ENCODE peak calls at places on chromosomes 16 and 17, in nine cellular contexts. M, G, P, I, N, J, O, L and U are unnamed samples. For H3K4me1, the result is how much of the 10 kb centered on the place peaks cover.

GRCh38 chr17:72811976-72812687 is 280.4 kb downstream of the SLC39A11 start:
- DNase-seq in M (no peak), G (no peak), P (no peak), I (no peak), N (no peak), J (no peak), O (no peak), L (no peak), U (no peak)

GRCh38 chr17:77602062-77602746 is 356.3 kb upstream of the TNRC6C start:
- DNase-seq in M (peak), G (peak), P (peak), I (no peak), N (no peak), J (peak), O (no peak), L (no peak), U (peak)

GRCh38 chr17:45700171-45701090 is 83.7 kb upstream of the CRHR1 start:
- DNase-seq in M (no peak), G (no peak), P (no peak), I (no peak), N (no peak), J (no peak), O (no peak), L (no peak), U (no peak)

GRCh38 chr16:28324235-28324886 is 32.0 kb downstream of the SBK1 start:
- DNase-seq in M (no peak), G (no peak), P (no peak), I (no peak), N (no peak), J (peak), O (no peak), L (no peak), U (no peak)

GRCh38 chr16:51971184-51971583 is 575.8 kb downstream of the TOX3 start:
- DNase-seq in M (no peak), G (no peak), P (no peak), I (no peak), N (peak), J (peak), O (peak), L (peak), U (no peak)

GRCh38 chr17:56867948-56868376 is 34.0 kb downstream of the DGKE start:
- DNase-seq in M (no peak), G (no peak), P (no peak), I (no peak), N (no peak), J (no peak), O (no peak), L (no peak), U (no peak)

GRCh38 chr16:49150341-49150740 is 131.3 kb downstream of the CBLN1 start:
- DNase-seq in M (no peak), G (no peak), P (no peak), I (no peak), N (no peak), J (no peak), O (no peak), L (no peak), U (no peak)

GRCh38 chr17:15236281-15237105 is 28.6 kb downstream of the PMP22 start:
- DNase-seq in M (no peak), G (no peak), P (no peak), I (no peak), N (no peak), J (no peak), O (no peak), L (no peak), U (no peak)

GRCh38 chr16:70418274-70418992 is 20.5 kb downstream of the ST3GAL2 start:
- DNase-seq in M (no peak), G (no peak), P (no peak), I (no peak), N (no peak), J (no peak), O (no peak), L (no peak), U (no peak)

GRCh38 chr17:1989135-1989534 is 36.0 kb downstream of the RTN4RL1 start:
- DNase-seq in M (peak), G (no peak), P (no peak), I (no peak), N (peak), J (no peak), O (no peak), L (no peak), U (no peak)

GRCh38 chr17:78197147-78197830 is 10.1 kb downstream of the AFMID start:
- DNase-seq in M (no peak), G (no peak), P (no peak), I (no peak), N (no peak), J (no peak), O (no peak), L (no peak), U (no peak)

GRCh38 chr16:53078247-53078646 is 23.5 kb downstream of the CHD9 start:
- DNase-seq in M (no peak), G (no peak), P (no peak), I (no peak), N (no peak), J (no peak), O (no peak), L (no peak), U (no peak)

GRCh38 chr16:48511071-48511540 is 98.9 kb downstream of the N4BP1 start:
- DNase-seq in M (no peak), G (no peak), P (no peak), I (no peak), N (no peak), J (peak), O (peak), L (no peak), U (no peak)

GRCh38 chr17:10420811-10421210 is 939 bp downstream of the MYH8 start:
- DNase-seq in M (no peak), G (no peak), P (no peak), I (no peak), N (no peak), J (no peak), O (no peak), L (no peak), U (no peak)

GRCh38 chr17:41773190-41773588 is 13.3 kb downstream of the JUP start:
- DNase-seq in M (peak), G (peak), P (peak), I (no peak), N (peak), J (peak), O (peak), L (peak), U (peak)

GRCh38 chr17:54180919-54181318 is 358.2 kb downstream of the KIF2B start:
- DNase-seq in M (no peak), G (no peak), P (no peak), I (no peak), N (no peak), J (no peak), O (no peak), L (no peak), U (no peak)

GRCh38 chr17:78541488-78542237 is 35.5 kb downstream of the DNAH17 start:
- DNase-seq in M (no peak), G (no peak), P (no peak), I (no peak), N (peak), J (no peak), O (no peak), L (no peak), U (peak)

GRCh38 chr16:49019081-49019633 is 262.5 kb downstream of the CBLN1 start:
- DNase-seq in M (no peak), G (no peak), P (no peak), I (no peak), N (no peak), J (no peak), O (peak), L (peak), U (no peak)

GRCh38 chr17:28090551-28090950 is 48.1 kb downstream of the NLK start:
- DNase-seq in M (no peak), G (no peak), P (no peak), I (no peak), N (no peak), J (no peak), O (no peak), L (peak), U (no peak)

GRCh38 chr17:56358651-56359050 is 205.4 kb downstream of the ANKFN1 start:
- DNase-seq in M (no peak), G (no peak), P (no peak), I (no peak), N (no peak), J (no peak), O (no peak), L (no peak), U (no peak)

DNA sequence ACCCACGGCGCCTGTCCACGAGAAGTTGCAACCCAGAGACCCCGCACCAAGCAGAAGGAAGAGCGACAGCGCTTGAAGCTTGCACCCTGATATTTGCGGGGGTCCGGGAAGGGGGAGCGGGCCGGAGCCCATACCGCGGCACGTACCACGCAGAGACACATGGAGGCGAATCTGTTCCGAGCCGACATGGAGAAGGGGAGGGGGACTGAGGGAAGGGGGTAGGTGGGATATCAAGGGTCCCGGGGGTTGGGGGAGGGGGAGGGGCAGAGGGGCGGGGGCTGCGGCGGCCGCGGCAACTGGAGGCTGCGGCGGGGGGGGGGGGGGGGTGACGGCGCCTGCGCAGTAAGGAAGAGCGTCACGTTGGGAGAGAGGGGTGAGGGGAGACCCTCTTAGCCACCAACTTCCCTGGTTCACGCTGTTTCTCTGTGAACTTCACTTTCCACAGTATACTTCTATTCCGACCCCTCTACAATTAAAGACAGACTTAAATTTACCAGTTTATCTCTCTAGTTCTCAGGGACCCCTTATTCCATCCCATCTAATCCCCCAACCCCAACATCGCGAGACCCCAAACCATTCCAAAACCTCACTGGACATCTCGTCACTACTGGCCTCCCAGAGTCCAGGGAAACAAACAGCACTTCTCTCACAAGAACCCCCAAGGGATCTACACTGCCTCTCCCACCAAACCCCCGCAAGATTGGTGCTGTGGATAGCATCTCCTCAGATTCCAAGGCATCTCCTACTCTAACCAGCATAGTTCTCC is 7.9 kb downstream of the DLG4 start:
- DNase-seq in M (no peak), G (no peak), P (no peak), I (no peak), N (no peak), J (no peak), O (peak), L (peak), U (no peak)
- H3K27ac ChIP-seq in M (no peak), G (no peak), P (no peak), I (no peak), N (no peak), J (no peak), O (no peak), L (no peak), U (no peak)

GRCh38 chr16:58021661-58022551 is 3.6 kb upstream of the MMP15 start:
- DNase-seq in M (no peak), G (no peak), P (no peak), I (no peak), N (no peak), J (no peak), O (no peak), L (no peak), U (no peak)
- H3K4me1 ChIP-seq in M (under half), G (under half), P (under half), I (under half), N (under half), J (under half), O (under half), L (under half), U (under half)

GRCh38 chr16:81744911-81745310 is 34.2 kb upstream of the PLCG2 start:
- DNase-seq in M (no peak), G (no peak), P (no peak), I (no peak), N (no peak), J (no peak), O (no peak), L (peak), U (no peak)

GRCh38 chr16:81748476-81749198 is 30.5 kb upstream of the PLCG2 start:
- DNase-seq in M (no peak), G (no peak), P (no peak), I (no peak), N (no peak), J (no peak), O (no peak), L (peak), U (no peak)

GRCh38 chr16:81744385-81744784 is 34.7 kb upstream of the PLCG2 start:
- DNase-seq in M (no peak), G (no peak), P (no peak), I (no peak), N (no peak), J (no peak), O (no peak), L (no peak), U (no peak)

GRCh38 chr16:81745704-81746558 is 33.2 kb upstream of the PLCG2 start:
- DNase-seq in M (peak), G (peak), P (no peak), I (peak), N (peak), J (peak), O (peak), L (peak), U (peak)

GRCh38 chr16:81746566-81746965 is 32.5 kb upstream of the PLCG2 start:
- DNase-seq in M (no peak), G (no peak), P (no peak), I (no peak), N (no peak), J (no peak), O (no peak), L (no peak), U (no peak)
- H3K27ac ChIP-seq in M (no peak), G (no peak), P (no peak), I (no peak), N (peak), J (no peak), O (no peak), L (no peak), U (no peak)

DNA sequence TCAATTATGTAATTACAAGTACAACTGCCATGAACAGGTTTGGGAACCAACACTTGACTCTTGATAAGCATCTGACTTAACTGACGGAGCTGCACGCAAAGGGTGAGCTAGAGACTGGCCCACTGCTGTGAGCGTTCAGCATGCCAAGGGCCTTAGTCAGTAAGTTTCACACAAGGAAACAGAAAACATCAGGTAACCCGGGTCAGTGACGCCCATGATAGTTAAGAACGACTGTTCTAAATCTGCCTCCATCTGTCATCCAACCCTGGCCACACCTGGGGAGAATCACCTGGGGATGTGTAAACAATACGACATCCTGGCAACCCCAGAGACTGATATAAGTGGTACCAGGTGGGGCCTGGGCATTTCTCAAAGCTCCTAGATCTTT is 12.3 kb downstream of the SMIM5 start:
- DNase-seq in M (no peak), G (no peak), P (peak), I (no peak), N (peak), J (peak), O (no peak), L (no peak), U (no peak)
- H3K4me1 ChIP-seq in M (under half), G (under half), P (under half), I (under half), N (under half), J (under half), O (under half), L (under half), U (under half)

GRCh38 chr16:4511441-4512082 is 27.0 kb downstream of the CDIP1 start:
- DNase-seq in M (no peak), G (peak), P (no peak), I (no peak), N (peak), J (peak), O (peak), L (peak), U (no peak)
- H3K27ac ChIP-seq in M (no peak), G (peak), P (no peak), I (no peak), N (no peak), J (no peak), O (no peak), L (peak), U (no peak)

DNA sequence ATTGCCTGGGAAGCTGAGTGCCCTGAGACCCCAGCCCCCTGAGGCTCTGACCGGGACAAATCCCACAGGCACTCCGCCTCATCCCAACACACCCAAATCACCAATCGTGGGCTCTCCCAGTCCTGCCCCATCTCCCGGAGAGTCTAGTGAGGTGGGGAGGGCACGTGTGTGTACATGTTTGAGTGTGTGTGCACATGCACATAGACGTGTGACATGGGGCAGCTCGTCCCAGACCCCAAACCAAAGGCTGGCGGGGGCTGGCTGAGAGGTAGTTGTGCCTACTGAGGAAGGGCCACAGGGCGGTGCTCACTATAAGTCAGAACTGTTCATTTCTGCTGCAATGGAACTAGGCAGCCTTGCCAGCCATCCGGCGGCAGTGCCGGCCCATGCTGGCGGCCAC is 8.6 kb downstream of the SNAI3 start:
- DNase-seq in M (no peak), G (no peak), P (no peak), I (no peak), N (no peak), J (no peak), O (no peak), L (no peak), U (no peak)
- H3K4me1 ChIP-seq in M (under half), G (under half), P (under half), I (under half), N (under half), J (under half), O (under half), L (under half), U (under half)

GRCh38 chr17:43573579-43574321 is 27.6 kb upstream of the ETV4 start:
- DNase-seq in M (no peak), G (no peak), P (no peak), I (no peak), N (no peak), J (peak), O (no peak), L (no peak), U (no peak)
- H3K27ac ChIP-seq in M (no peak), G (no peak), P (no peak), I (no peak), N (no peak), J (peak), O (no peak), L (no peak), U (no peak)